ENCODE peak calls at places on chromosomes 5 and 9, in four cellular contexts. M, Y, B and K are unnamed samples.

GRCh38 chr5:157193699-157194424 is 13.2 kb downstream of the ITK start:
- DNase-seq in B (no peak), Y (no peak), M (no peak), K (no peak)

GRCh38 chr5:121160591-121160990 is 691.1 kb upstream of the FTMT start:
- DNase-seq in B (no peak), M (no peak), Y (no peak), K (no peak)

GRCh38 chr5:7425830-7426229 is 29.9 kb downstream of the ADCY2 start:
- DNase-seq in M (no peak), B (no peak), Y (no peak), K (no peak)

GRCh38 chr5:1162276-1162675 is 39.1 kb upstream of the SLC6A19 start:
- DNase-seq in Y (no peak), B (no peak), M (no peak), K (no peak)

GRCh38 chr5:146906803-146907202 is 28.2 kb upstream of the PPP2R2B start:
- DNase-seq in M (peak; percentile 76), Y (no peak), B (peak; percentile 2), K (peak; percentile 13)

GRCh38 chr9:132627594-132627993 is 42.2 kb downstream of the DDX31 start:
- DNase-seq in Y (no peak), B (no peak), M (no peak), K (no peak)

GRCh38 chr9:116337015-116337414 is 183.4 kb downstream of the PAPPA start:
- DNase-seq in M (no peak), B (no peak), Y (no peak), K (no peak)

GRCh38 chr5:124527220-124527991 is 219.0 kb downstream of the ZNF608 start:
- DNase-seq in Y (peak; percentile 90), M (no peak), B (no peak), K (no peak)

GRCh38 chr9:16344343-16344742 is 526.1 kb downstream of the BNC2 start:
- DNase-seq in M (no peak), Y (no peak), B (no peak), K (no peak)

GRCh38 chr5:6584727-6585126 is 48.1 kb downstream of the NSUN2 start:
- DNase-seq in Y (no peak), M (no peak), B (no peak), K (no peak)

GRCh38 chr9:18920685-18921084 is 112.3 kb downstream of the SAXO1 start:
- DNase-seq in Y (no peak), B (no peak), M (no peak), K (no peak)

GRCh38 chr9:101387871-101388506 is 3.2 kb upstream of the BAAT start:
- DNase-seq in B (peak; percentile 76), Y (peak; percentile 86), M (no peak), K (peak; percentile 27)
- TF ChIP-seq ELF4 in B (no peak), Y (peak; percentile 19), M (no peak), K (no peak)

GRCh38 chr5:133868946-133869674 is 99.3 kb downstream of the C5orf15 start:
- DNase-seq in M (peak; percentile 74), B (peak; percentile 77), Y (peak; percentile 21), K (peak; percentile 77)
- TF ChIP-seq ELF4 in M (no peak), B (no peak), Y (no peak), K (no peak)

GRCh38 chr5:32710859-32711692 is at the start of gene NPR3:
- DNase-seq in Y (no peak), B (no peak), M (peak; percentile 22), K (no peak)

GRCh38 chr5:32710335-32710858 is 724 bp upstream of the NPR3 start:
- DNase-seq in M (peak; percentile 53), B (no peak), Y (no peak), K (peak; percentile 21)

GRCh38 chr5:32708949-32709348 is 2.2 kb upstream of the NPR3 start:
- DNase-seq in M (peak; percentile 31), Y (no peak), B (no peak), K (no peak)

GRCh38 chr5:32711693-32712462 is 757 bp downstream of the NPR3 start:
- DNase-seq in B (no peak), M (peak; percentile 41), Y (no peak), K (no peak)

GRCh38 chr5:32709789-32710334 is 1.3 kb upstream of the NPR3 start:
- DNase-seq in M (peak; percentile 78), B (peak; percentile 72), Y (peak; percentile 41), K (peak; percentile 66)
- TF ChIP-seq ELF4 in M (no peak), B (no peak), Y (no peak), K (no peak)

GRCh38 chr5:86879086-86879485 is 261.3 kb downstream of the COX7C start:
- DNase-seq in M (no peak), B (no peak), Y (no peak), K (no peak)
- TF ChIP-seq ELF4 in M (no peak), B (no peak), Y (no peak), K (no peak)

GRCh38 chr9:94588681-94589080 is 4.9 kb downstream of the FBP2 start:
- DNase-seq in M (no peak), Y (no peak), B (no peak), K (no peak)

GRCh38 chr9:94586316-94586715 is 7.3 kb downstream of the FBP2 start:
- DNase-seq in Y (no peak), M (no peak), B (no peak), K (no peak)

GRCh38 chr9:94591876-94592275 is 1.7 kb downstream of the FBP2 start:
- DNase-seq in Y (no peak), B (no peak), M (no peak), K (no peak)

GRCh38 chr9:94584555-94584954 is 9.1 kb downstream of the FBP2 start:
- DNase-seq in Y (no peak), M (no peak), B (no peak), K (no peak)

DNA sequence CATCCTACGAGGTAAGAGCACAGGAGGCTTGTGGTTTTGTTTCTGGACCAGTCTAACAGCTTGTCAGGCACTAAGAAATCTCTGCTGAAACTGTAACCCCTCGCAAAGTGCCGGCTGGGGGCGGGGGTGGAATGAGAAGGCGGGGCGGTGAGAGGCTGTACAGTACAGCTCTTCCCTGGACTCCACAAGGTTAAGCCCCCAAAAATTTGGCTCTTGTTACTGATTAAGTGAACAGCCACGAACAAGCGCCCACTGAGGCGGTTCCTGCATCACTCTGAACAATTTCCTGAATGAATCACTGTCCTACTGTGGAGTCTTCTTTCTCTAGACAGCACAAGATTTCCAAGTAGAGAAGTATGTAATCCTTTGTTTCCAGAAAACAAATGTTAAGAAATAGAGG is 6.8 kb downstream of the FBP2 start:
- DNase-seq in B (no peak), Y (no peak), M (no peak), K (no peak)
- TF ChIP-seq ELF4 in B (no peak), Y (no peak), M (no peak), K (no peak)